ENCODE peak calls at places on chromosomes 13 and 19, in six cellular contexts. One of them, this sample, is unnamed.

GRCh38 chr19:1468274-1469199 is 10.5 kb downstream of the C19orf25 start:
- DNase-seq in psoas muscle: peak; percentile 32
- DNase-seq in AG04450: no peak
- DNase-seq in neural progenitor cell: peak; percentile 76
- DNase-seq in GM12864: no peak
- DNase-seq in heart left ventricle: no peak
- DNase-seq in this sample: no peak

GRCh38 chr19:10691178-10691881 is 9.9 kb upstream of the QTRT1 start:
- DNase-seq in psoas muscle: no peak
- DNase-seq in AG04450: no peak
- DNase-seq in neural progenitor cell: no peak
- DNase-seq in GM12864: no peak
- DNase-seq in heart left ventricle: no peak
- DNase-seq in this sample: no peak

GRCh38 chr19:51439021-51439465 is 19.2 kb downstream of the SIGLEC8 start:
- DNase-seq in psoas muscle: no peak
- DNase-seq in AG04450: no peak
- DNase-seq in neural progenitor cell: peak; percentile 26
- DNase-seq in GM12864: no peak
- DNase-seq in heart left ventricle: no peak
- DNase-seq in this sample: no peak

GRCh38 chr19:2529473-2529918 is 53.6 kb downstream of the GADD45B start:
- DNase-seq in psoas muscle: peak; percentile 67
- DNase-seq in AG04450: no peak
- DNase-seq in neural progenitor cell: no peak
- DNase-seq in GM12864: no peak
- DNase-seq in heart left ventricle: no peak
- DNase-seq in this sample: peak; percentile 80

GRCh38 chr19:55549500-55550320 is 4.4 kb upstream of the SBK3 start:
- DNase-seq in psoas muscle: peak; percentile 58
- DNase-seq in AG04450: peak; percentile 62
- DNase-seq in neural progenitor cell: peak; percentile 88
- DNase-seq in GM12864: no peak
- DNase-seq in heart left ventricle: peak; percentile 39
- DNase-seq in this sample: peak; percentile 75

GRCh38 chr13:21542563-21542962 is 61.4 kb downstream of the MICU2 start:
- DNase-seq in psoas muscle: no peak
- DNase-seq in AG04450: no peak
- DNase-seq in neural progenitor cell: no peak
- DNase-seq in GM12864: no peak
- DNase-seq in heart left ventricle: no peak
- DNase-seq in this sample: no peak

GRCh38 chr19:9309974-9310446 is 372 bp upstream of the ZNF699 start:
- DNase-seq in psoas muscle: peak; percentile 88
- DNase-seq in AG04450: no peak
- DNase-seq in neural progenitor cell: peak; percentile 98
- DNase-seq in GM12864: no peak
- DNase-seq in heart left ventricle: peak; percentile 94
- DNase-seq in this sample: peak; percentile 52

GRCh38 chr13:102901615-102902305 is 55.9 kb downstream of the ERCC5 start:
- DNase-seq in psoas muscle: no peak
- DNase-seq in AG04450: no peak
- DNase-seq in neural progenitor cell: no peak
- DNase-seq in GM12864: no peak
- DNase-seq in heart left ventricle: no peak
- DNase-seq in this sample: no peak

GRCh38 chr19:58033741-58034475 is at the start of gene ZSCAN1:
- DNase-seq in psoas muscle: peak; percentile 77
- DNase-seq in AG04450: no peak
- DNase-seq in neural progenitor cell: peak; percentile 99
- DNase-seq in GM12864: no peak
- DNase-seq in heart left ventricle: peak; percentile 95
- DNase-seq in this sample: peak; percentile 5

GRCh38 chr13:44819245-44819644 is 170.0 kb downstream of the NUFIP1 start:
- DNase-seq in psoas muscle: no peak
- DNase-seq in AG04450: peak; percentile 61
- DNase-seq in neural progenitor cell: no peak
- DNase-seq in GM12864: no peak
- DNase-seq in heart left ventricle: no peak
- DNase-seq in this sample: peak; percentile 78

GRCh38 chr19:12293771-12294307 is 844 bp downstream of the ZNF44 start:
- DNase-seq in psoas muscle: peak; percentile 66
- DNase-seq in AG04450: no peak
- DNase-seq in neural progenitor cell: peak; percentile 79
- DNase-seq in GM12864: peak; percentile 51
- DNase-seq in heart left ventricle: peak; percentile 70
- DNase-seq in this sample: peak; percentile 77
- H3K4me3 ChIP-seq in psoas muscle: peak overlapping the region; percentile 100
- H3K4me3 ChIP-seq in AG04450: peak overlapping the region; percentile 98
- H3K4me3 ChIP-seq in neural progenitor cell: peak overlapping the region; percentile 98
- H3K4me3 ChIP-seq in GM12864: peak overlapping the region; percentile 85
- H3K4me3 ChIP-seq in heart left ventricle: peak overlapping the region; percentile 96
- H3K4me3 ChIP-seq in this sample: peak overlapping the region; percentile 99

DNA sequence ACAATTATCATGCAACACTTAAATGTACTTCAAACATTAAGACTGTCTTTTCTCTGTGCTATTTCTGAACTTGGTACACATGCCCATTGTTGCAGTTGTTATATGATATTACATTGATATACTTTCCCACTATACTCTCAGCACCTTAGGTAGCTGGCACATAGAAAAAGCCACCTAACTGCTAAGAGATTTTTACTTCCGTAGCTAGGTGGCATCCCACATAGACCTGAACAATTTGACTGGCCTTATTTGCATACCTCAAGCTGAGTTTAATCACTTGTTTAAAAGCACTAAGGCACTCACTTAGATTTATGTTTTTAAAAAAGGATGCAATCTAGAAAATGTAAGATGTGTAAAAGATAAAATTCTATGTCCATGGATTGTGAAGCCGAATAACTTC is 194.2 kb downstream of the POU4F1 start:
- DNase-seq in psoas muscle: no peak
- DNase-seq in AG04450: no peak
- DNase-seq in neural progenitor cell: peak; percentile 16
- DNase-seq in GM12864: no peak
- DNase-seq in heart left ventricle: no peak
- DNase-seq in this sample: no peak
- TF ChIP-seq CTCF in psoas muscle: no peak
- TF ChIP-seq CTCF in AG04450: no peak
- TF ChIP-seq CTCF in neural progenitor cell: peak; percentile 19
- TF ChIP-seq CTCF in GM12864: no peak
- TF ChIP-seq CTCF in heart left ventricle: no peak
- TF ChIP-seq CTCF in this sample: no peak

DNA sequence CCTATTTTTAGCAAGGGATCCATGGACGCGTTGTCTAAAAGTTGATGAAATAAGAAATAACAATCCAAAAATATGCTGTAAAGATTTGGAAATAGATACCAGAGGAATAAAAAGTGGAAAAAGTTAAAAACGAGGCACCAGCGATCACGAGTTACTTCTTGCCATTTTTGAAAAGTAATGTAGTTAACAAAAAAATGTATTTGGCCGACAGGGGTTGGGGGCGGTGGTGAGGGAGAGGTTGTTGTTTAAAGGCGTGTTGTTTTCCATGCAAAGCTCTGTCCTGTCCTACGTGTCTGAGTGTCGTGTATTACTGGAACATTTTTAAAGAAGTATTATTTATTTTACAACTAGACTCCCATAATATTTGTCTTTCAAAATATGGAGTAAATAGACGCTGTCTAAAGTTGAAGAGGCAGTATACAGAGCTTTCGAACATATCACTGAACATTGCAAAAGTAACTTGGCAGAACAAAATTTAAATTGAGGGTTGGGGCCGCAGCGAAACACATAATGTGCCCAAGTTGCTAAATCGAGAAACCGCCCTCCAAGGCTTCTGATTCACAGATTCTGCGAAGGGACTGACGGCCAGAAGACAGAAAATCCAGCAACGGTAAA is 836 bp downstream of the FBXO17 start:
- DNase-seq in psoas muscle: no peak
- DNase-seq in AG04450: no peak
- DNase-seq in neural progenitor cell: no peak
- DNase-seq in GM12864: no peak
- DNase-seq in heart left ventricle: no peak
- DNase-seq in this sample: no peak
- H3K4me3 ChIP-seq in psoas muscle: peak overlapping the region; percentile 80
- H3K4me3 ChIP-seq in AG04450: peak overlapping the region; percentile 74
- H3K4me3 ChIP-seq in neural progenitor cell: peak overlapping the region; percentile 71
- H3K4me3 ChIP-seq in GM12864: no peak overlapping the region
- H3K4me3 ChIP-seq in heart left ventricle: peak overlapping the region; percentile 42
- H3K4me3 ChIP-seq in this sample: peak overlapping the region; percentile 67

GRCh38 chr13:26037302-26037701 is 14.5 kb downstream of the SHISA2 start:
- DNase-seq in psoas muscle: no peak
- DNase-seq in AG04450: no peak
- DNase-seq in neural progenitor cell: peak; percentile 84
- DNase-seq in GM12864: no peak
- DNase-seq in heart left ventricle: no peak
- DNase-seq in this sample: no peak
- TF ChIP-seq CTCF in psoas muscle: peak; percentile 52
- TF ChIP-seq CTCF in AG04450: peak; percentile 41
- TF ChIP-seq CTCF in neural progenitor cell: peak; percentile 80
- TF ChIP-seq CTCF in GM12864: peak; percentile 78
- TF ChIP-seq CTCF in heart left ventricle: peak; percentile 29
- TF ChIP-seq CTCF in this sample: peak; percentile 49

GRCh38 chr13:114065141-114065925 is 67.1 kb downstream of the RASA3 start:
- DNase-seq in psoas muscle: peak; percentile 89
- DNase-seq in AG04450: peak; percentile 92
- DNase-seq in neural progenitor cell: peak; percentile 63
- DNase-seq in GM12864: peak; percentile 47
- DNase-seq in heart left ventricle: peak; percentile 87
- DNase-seq in this sample: peak; percentile 89
- H3K4me3 ChIP-seq in psoas muscle: peak overlapping the region; percentile 66
- H3K4me3 ChIP-seq in AG04450: peak overlapping the region; percentile 53
- H3K4me3 ChIP-seq in neural progenitor cell: no peak overlapping the region
- H3K4me3 ChIP-seq in GM12864: peak overlapping the region; percentile 70
- H3K4me3 ChIP-seq in heart left ventricle: no peak overlapping the region
- H3K4me3 ChIP-seq in this sample: no peak overlapping the region

DNA sequence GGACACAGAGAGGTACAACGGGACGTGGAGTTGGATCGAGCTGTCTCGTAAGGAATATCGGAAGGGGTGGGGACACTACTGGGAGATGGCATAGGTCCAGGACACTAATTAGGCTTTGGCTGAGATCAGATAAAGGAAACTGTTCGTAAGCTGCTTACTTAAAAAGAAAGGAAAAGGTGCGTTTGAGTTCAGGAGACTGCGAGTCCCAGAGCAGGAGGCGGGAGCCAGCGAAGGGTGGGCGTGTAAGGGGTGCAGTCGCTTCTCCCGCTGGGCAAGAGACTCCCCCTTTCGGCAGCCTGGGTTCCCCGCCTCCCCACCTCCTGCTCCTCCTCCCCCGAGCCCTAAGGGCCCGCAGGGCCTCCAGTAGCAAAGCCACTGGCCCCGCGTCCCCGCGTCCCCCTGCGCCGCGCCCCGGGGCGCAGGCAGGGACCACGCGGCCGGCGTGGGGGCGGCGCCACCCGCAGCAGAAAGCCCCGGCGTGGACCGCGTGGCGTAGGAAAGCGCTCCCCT is 571 bp downstream of the ABCC4 start:
- DNase-seq in psoas muscle: peak; percentile 35
- DNase-seq in AG04450: peak; percentile 23
- DNase-seq in neural progenitor cell: peak; percentile 73
- DNase-seq in GM12864: no peak
- DNase-seq in heart left ventricle: peak; percentile 59
- DNase-seq in this sample: no peak
- TF ChIP-seq CTCF in psoas muscle: no peak
- TF ChIP-seq CTCF in AG04450: peak; percentile 26
- TF ChIP-seq CTCF in neural progenitor cell: peak; percentile 19
- TF ChIP-seq CTCF in GM12864: peak; percentile 32
- TF ChIP-seq CTCF in heart left ventricle: peak; percentile 21
- TF ChIP-seq CTCF in this sample: peak; percentile 25

GRCh38 chr13:51541809-51542258 is 42.4 kb upstream of the WDFY2 start:
- DNase-seq in psoas muscle: no peak
- DNase-seq in AG04450: no peak
- DNase-seq in neural progenitor cell: no peak
- DNase-seq in GM12864: no peak
- DNase-seq in heart left ventricle: no peak
- DNase-seq in this sample: no peak

GRCh38 chr13:51538626-51539179 is 45.6 kb upstream of the WDFY2 start:
- DNase-seq in psoas muscle: no peak
- DNase-seq in AG04450: no peak
- DNase-seq in neural progenitor cell: no peak
- DNase-seq in GM12864: no peak
- DNase-seq in heart left ventricle: no peak
- DNase-seq in this sample: no peak

GRCh38 chr13:51542358-51542972 is 41.8 kb upstream of the WDFY2 start:
- DNase-seq in psoas muscle: no peak
- DNase-seq in AG04450: no peak
- DNase-seq in neural progenitor cell: peak; percentile 51
- DNase-seq in GM12864: no peak
- DNase-seq in heart left ventricle: no peak
- DNase-seq in this sample: no peak

GRCh38 chr13:51541037-51541436 is 43.2 kb upstream of the WDFY2 start:
- DNase-seq in psoas muscle: no peak
- DNase-seq in AG04450: no peak
- DNase-seq in neural progenitor cell: no peak
- DNase-seq in GM12864: no peak
- DNase-seq in heart left ventricle: no peak
- DNase-seq in this sample: no peak

DNA sequence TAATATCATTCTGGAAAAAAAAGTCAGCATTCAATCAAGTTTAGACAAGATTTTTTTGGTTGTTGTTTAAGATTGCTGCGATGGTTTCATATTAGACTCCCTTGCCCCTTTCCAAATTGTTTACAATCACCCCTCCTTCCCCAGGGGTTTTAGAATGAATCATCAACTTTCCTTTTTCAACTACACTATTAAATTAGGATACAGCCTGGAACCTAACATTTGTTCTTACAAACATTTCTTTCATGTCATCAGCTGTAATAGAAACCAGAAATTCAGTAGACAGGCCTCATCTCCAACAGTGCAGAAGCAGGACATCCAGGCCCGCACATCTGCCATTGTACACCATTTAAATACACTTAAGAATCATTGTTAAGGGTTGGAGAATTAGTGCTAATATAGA is 44.4 kb upstream of the WDFY2 start:
- DNase-seq in psoas muscle: no peak
- DNase-seq in AG04450: no peak
- DNase-seq in neural progenitor cell: no peak
- DNase-seq in GM12864: no peak
- DNase-seq in heart left ventricle: no peak
- DNase-seq in this sample: no peak
- H3K4me3 ChIP-seq in psoas muscle: no peak overlapping the region
- H3K4me3 ChIP-seq in AG04450: no peak overlapping the region
- H3K4me3 ChIP-seq in neural progenitor cell: no peak overlapping the region
- H3K4me3 ChIP-seq in GM12864: no peak overlapping the region
- H3K4me3 ChIP-seq in heart left ventricle: no peak overlapping the region
- H3K4me3 ChIP-seq in this sample: no peak overlapping the region

This sample was measured in kidney epithelial cell.